ENCODE peak calls at places on chromosomes 12 and 14, in seven cellular contexts. One of them, this sample, is unnamed.

GRCh38 chr14:101359221-101360044 is 201.9 kb upstream of the DIO3 start:
- DNase-seq in adipocyte: no peak
- DNase-seq in fibroblast of lung: peak
- DNase-seq in endodermal cell: no peak
- DNase-seq in Karpas-422: no peak
- DNase-seq in IMR-90: no peak
- DNase-seq in HCT116: no peak
- DNase-seq in this sample: peak

GRCh38 chr12:122368361-122369073 is 54.0 kb downstream of the CLIP1 start:
- DNase-seq in Karpas-422: no peak
- DNase-seq in adipocyte: peak
- DNase-seq in endodermal cell: peak
- DNase-seq in HCT116: no peak
- DNase-seq in fibroblast of lung: peak
- DNase-seq in IMR-90: peak
- DNase-seq in this sample: peak

GRCh38 chr14:54803396-54803795 is 99.2 kb downstream of the GCH1 start:
- DNase-seq in adipocyte: no peak
- DNase-seq in HCT116: no peak
- DNase-seq in IMR-90: no peak
- DNase-seq in Karpas-422: peak
- DNase-seq in endodermal cell: peak
- DNase-seq in fibroblast of lung: no peak
- DNase-seq in this sample: no peak

GRCh38 chr12:51062631-51063397 is 14.7 kb downstream of the LETMD1 start:
- DNase-seq in HCT116: no peak
- DNase-seq in IMR-90: no peak
- DNase-seq in Karpas-422: no peak
- DNase-seq in adipocyte: no peak
- DNase-seq in fibroblast of lung: no peak
- DNase-seq in endodermal cell: no peak
- DNase-seq in this sample: no peak

GRCh38 chr12:94139816-94140215 is 8.6 kb upstream of the PLXNC1 start:
- DNase-seq in endodermal cell: peak
- DNase-seq in HCT116: no peak
- DNase-seq in fibroblast of lung: no peak
- DNase-seq in Karpas-422: no peak
- DNase-seq in IMR-90: no peak
- DNase-seq in adipocyte: no peak
- DNase-seq in this sample: no peak

GRCh38 chr12:124774462-124775167 is 89.0 kb downstream of the SCARB1 start:
- DNase-seq in IMR-90: peak
- DNase-seq in endodermal cell: no peak
- DNase-seq in fibroblast of lung: peak
- DNase-seq in adipocyte: peak
- DNase-seq in HCT116: no peak
- DNase-seq in Karpas-422: peak
- DNase-seq in this sample: peak

GRCh38 chr14:22509751-22510300 is 79.2 kb downstream of the DAD1 start:
- DNase-seq in Karpas-422: no peak
- DNase-seq in adipocyte: no peak
- DNase-seq in HCT116: no peak
- DNase-seq in endodermal cell: no peak
- DNase-seq in IMR-90: no peak
- DNase-seq in fibroblast of lung: no peak
- DNase-seq in this sample: no peak

GRCh38 chr14:92560106-92560865 is 46.7 kb downstream of the RIN3 start:
- DNase-seq in fibroblast of lung: peak
- DNase-seq in HCT116: no peak
- DNase-seq in IMR-90: no peak
- DNase-seq in endodermal cell: no peak
- DNase-seq in Karpas-422: no peak
- DNase-seq in adipocyte: no peak
- DNase-seq in this sample: no peak

GRCh38 chr14:99138999-99139865 is 132.8 kb downstream of the BCL11B start:
- DNase-seq in fibroblast of lung: no peak
- DNase-seq in IMR-90: no peak
- DNase-seq in adipocyte: no peak
- DNase-seq in endodermal cell: peak
- DNase-seq in Karpas-422: no peak
- DNase-seq in HCT116: no peak
- DNase-seq in this sample: no peak

GRCh38 chr12:69241444-69242092 is 2.2 kb downstream of the CPSF6 start:
- DNase-seq in endodermal cell: no peak
- DNase-seq in fibroblast of lung: peak
- DNase-seq in HCT116: no peak
- DNase-seq in Karpas-422: no peak
- DNase-seq in IMR-90: peak
- DNase-seq in adipocyte: peak
- DNase-seq in this sample: peak
- H3K9ac ChIP-seq in endodermal cell: peak
- H3K9ac ChIP-seq in fibroblast of lung: no peak
- H3K9ac ChIP-seq in HCT116: peak
- H3K9ac ChIP-seq in Karpas-422: peak
- H3K9ac ChIP-seq in IMR-90: no peak
- H3K9ac ChIP-seq in adipocyte: peak
- H3K9ac ChIP-seq in this sample: peak

DNA sequence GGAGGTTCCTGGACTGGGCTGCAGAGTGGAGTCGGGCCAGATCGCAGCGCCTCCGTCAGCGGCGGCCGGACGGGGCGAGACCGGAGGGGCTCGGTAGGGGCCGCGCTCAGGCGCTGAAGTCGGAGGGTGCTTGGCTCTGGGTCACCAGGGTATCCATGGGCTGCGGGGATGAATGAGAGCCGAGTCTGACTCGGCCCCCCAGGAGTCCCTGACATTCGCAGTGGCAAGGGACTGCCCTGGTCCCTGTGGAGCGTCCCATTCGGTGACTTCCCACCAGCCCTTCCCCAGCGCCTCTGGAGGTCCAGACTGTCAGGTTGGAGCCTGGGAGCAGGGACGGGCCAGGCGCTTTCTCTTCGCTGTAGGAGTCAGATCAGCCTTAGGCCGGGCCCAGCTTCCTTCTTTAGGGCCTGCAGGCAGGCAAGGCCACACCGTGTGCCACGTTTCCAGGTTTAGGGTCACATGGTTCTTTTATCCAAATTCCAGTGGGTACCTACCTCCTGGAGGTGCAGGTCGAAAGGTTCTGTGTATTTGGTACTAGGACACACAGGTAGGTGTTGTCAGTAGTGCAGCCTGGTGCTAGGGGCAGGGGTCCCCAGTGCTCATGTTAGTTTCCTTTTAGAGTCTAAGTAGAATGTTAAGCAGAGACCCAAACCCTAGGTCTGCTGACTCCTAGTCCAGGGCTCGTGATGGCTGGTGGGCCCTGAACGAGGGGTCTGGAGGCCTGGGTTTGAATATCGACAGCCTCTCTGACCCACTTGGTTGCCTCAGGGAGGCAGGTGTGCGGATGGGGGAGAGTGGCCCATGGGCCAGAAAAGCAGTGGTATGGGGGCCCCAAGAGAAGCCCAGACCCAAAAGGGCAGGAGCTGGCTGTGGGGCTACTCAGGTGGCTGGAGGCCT is 1.2 kb upstream of the SLC25A29 start:
- DNase-seq in adipocyte: peak
- DNase-seq in endodermal cell: peak
- DNase-seq in fibroblast of lung: peak
- DNase-seq in Karpas-422: no peak
- DNase-seq in IMR-90: peak
- DNase-seq in HCT116: no peak
- DNase-seq in this sample: peak
- H3K9ac ChIP-seq in adipocyte: peak
- H3K9ac ChIP-seq in endodermal cell: peak
- H3K9ac ChIP-seq in fibroblast of lung: peak
- H3K9ac ChIP-seq in Karpas-422: peak
- H3K9ac ChIP-seq in IMR-90: peak
- H3K9ac ChIP-seq in HCT116: peak
- H3K9ac ChIP-seq in this sample: peak

DNA sequence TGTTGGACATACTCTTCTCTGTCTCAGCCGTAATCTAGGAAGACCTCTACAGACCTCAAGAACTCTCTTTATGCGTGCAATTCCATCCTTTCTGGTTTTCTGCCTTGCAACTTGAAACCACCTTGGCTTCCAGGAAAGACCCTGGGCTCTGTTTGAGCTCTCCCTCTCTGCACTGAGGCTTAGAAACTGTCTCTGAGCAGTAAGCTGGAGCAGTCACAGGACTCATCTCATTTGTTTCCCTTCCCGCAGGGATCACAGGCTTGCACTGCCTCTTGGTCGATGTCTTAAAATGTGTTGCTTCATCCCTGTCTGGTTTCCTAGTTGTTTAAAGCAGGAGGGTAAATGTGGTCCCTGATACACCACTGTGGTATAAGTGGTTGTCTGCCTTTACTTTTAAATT is 26.2 kb downstream of the EID3 start:
- DNase-seq in IMR-90: no peak
- DNase-seq in fibroblast of lung: no peak
- DNase-seq in endodermal cell: no peak
- DNase-seq in Karpas-422: no peak
- DNase-seq in adipocyte: no peak
- DNase-seq in HCT116: no peak
- DNase-seq in this sample: no peak
- H3K9ac ChIP-seq in IMR-90: no peak
- H3K9ac ChIP-seq in fibroblast of lung: no peak
- H3K9ac ChIP-seq in endodermal cell: no peak
- H3K9ac ChIP-seq in Karpas-422: no peak
- H3K9ac ChIP-seq in adipocyte: no peak
- H3K9ac ChIP-seq in HCT116: no peak
- H3K9ac ChIP-seq in this sample: no peak

GRCh38 chr12:104738841-104739642 is 219.0 kb downstream of the SLC41A2 start:
- DNase-seq in IMR-90: no peak
- DNase-seq in Karpas-422: no peak
- DNase-seq in adipocyte: no peak
- DNase-seq in HCT116: no peak
- DNase-seq in endodermal cell: no peak
- DNase-seq in fibroblast of lung: no peak
- DNase-seq in this sample: no peak

GRCh38 chr12:104737682-104738370 is 220.3 kb downstream of the SLC41A2 start:
- DNase-seq in endodermal cell: no peak
- DNase-seq in fibroblast of lung: no peak
- DNase-seq in HCT116: no peak
- DNase-seq in IMR-90: no peak
- DNase-seq in adipocyte: no peak
- DNase-seq in Karpas-422: no peak
- DNase-seq in this sample: no peak

GRCh38 chr12:104737113-104737512 is 221.0 kb downstream of the SLC41A2 start:
- DNase-seq in adipocyte: no peak
- DNase-seq in HCT116: no peak
- DNase-seq in endodermal cell: no peak
- DNase-seq in Karpas-422: no peak
- DNase-seq in fibroblast of lung: no peak
- DNase-seq in IMR-90: no peak
- DNase-seq in this sample: no peak

GRCh38 chr12:104736307-104736706 is 221.8 kb downstream of the SLC41A2 start:
- DNase-seq in Karpas-422: no peak
- DNase-seq in HCT116: no peak
- DNase-seq in fibroblast of lung: peak
- DNase-seq in endodermal cell: no peak
- DNase-seq in IMR-90: peak
- DNase-seq in adipocyte: peak
- DNase-seq in this sample: peak

DNA sequence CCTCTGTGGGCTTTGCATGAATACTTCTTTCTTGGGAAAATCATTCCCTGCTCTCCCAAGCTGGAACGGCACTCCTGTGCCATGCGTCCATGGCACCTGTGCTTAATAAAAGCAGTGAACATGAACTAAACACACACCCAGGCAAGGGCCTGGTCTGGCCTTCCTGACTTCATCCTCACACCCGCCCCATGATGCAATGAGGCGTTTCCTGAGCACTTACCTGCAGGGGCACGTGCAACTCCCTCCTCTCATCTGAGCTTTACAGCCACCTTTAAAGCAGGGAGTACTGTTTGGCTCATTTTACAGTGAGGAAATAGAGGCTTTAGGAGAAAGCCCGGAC is 219.7 kb downstream of the SLC41A2 start:
- DNase-seq in fibroblast of lung: no peak
- DNase-seq in Karpas-422: no peak
- DNase-seq in endodermal cell: no peak
- DNase-seq in IMR-90: no peak
- DNase-seq in adipocyte: no peak
- DNase-seq in HCT116: no peak
- DNase-seq in this sample: no peak
- H3K9ac ChIP-seq in fibroblast of lung: no peak
- H3K9ac ChIP-seq in Karpas-422: no peak
- H3K9ac ChIP-seq in endodermal cell: no peak
- H3K9ac ChIP-seq in IMR-90: no peak
- H3K9ac ChIP-seq in adipocyte: no peak
- H3K9ac ChIP-seq in HCT116: no peak
- H3K9ac ChIP-seq in this sample: no peak